ENCODE peak calls at places on chromosomes 6 and 20, in four cellular contexts. T is tibial artery, W is upper lobe of left lung, O is transverse colon. C is an unnamed sample.

GRCh38 chr6:159693894-159694545 is 979 bp upstream of the SOD2 start:
- DNase-seq in T (peak; percentile 50), W (no peak), O (peak; percentile 71), C (no peak)

GRCh38 chr6:164640946-164641345 is 668.5 kb downstream of the C6orf118 start:
- DNase-seq in T (no peak), W (no peak), O (no peak), C (no peak)

GRCh38 chr6:7761047-7761446 is 35.1 kb downstream of the BMP6 start:
- DNase-seq in T (no peak), W (no peak), O (no peak), C (no peak)

GRCh38 chr6:149766156-149766768 is 16.7 kb downstream of the PCMT1 start:
- DNase-seq in T (no peak), W (no peak), O (no peak), C (peak; percentile 33)

GRCh38 chr20:47353224-47353696 is 3.2 kb downstream of the ZMYND8 start:
- DNase-seq in T (no peak), W (no peak), O (no peak), C (no peak)

GRCh38 chr6:82257088-82257774 is 9.7 kb upstream of the IBTK start:
- DNase-seq in T (no peak), W (no peak), O (no peak), C (no peak)

GRCh38 chr6:125913864-125914351 is 42.7 kb upstream of the HINT3 start:
- DNase-seq in T (no peak), W (no peak), O (peak; percentile 69), C (no peak)

GRCh38 chr6:169160855-169161560 is 92.6 kb downstream of the THBS2 start:
- DNase-seq in T (no peak), W (peak; percentile 59), O (no peak), C (no peak)

GRCh38 chr20:288956-289692 is 1.4 kb downstream of the C20orf96 start:
- DNase-seq in T (no peak), W (no peak), O (peak; percentile 47), C (no peak)

GRCh38 chr20:59749293-59749680 is 144.9 kb downstream of the PHACTR3 start:
- DNase-seq in T (no peak), W (no peak), O (no peak), C (peak; percentile 36)

GRCh38 chr6:170209354-170210025 is 81.4 kb downstream of the DLL1 start:
- DNase-seq in T (peak; percentile 5), W (no peak), O (no peak), C (no peak)

DNA sequence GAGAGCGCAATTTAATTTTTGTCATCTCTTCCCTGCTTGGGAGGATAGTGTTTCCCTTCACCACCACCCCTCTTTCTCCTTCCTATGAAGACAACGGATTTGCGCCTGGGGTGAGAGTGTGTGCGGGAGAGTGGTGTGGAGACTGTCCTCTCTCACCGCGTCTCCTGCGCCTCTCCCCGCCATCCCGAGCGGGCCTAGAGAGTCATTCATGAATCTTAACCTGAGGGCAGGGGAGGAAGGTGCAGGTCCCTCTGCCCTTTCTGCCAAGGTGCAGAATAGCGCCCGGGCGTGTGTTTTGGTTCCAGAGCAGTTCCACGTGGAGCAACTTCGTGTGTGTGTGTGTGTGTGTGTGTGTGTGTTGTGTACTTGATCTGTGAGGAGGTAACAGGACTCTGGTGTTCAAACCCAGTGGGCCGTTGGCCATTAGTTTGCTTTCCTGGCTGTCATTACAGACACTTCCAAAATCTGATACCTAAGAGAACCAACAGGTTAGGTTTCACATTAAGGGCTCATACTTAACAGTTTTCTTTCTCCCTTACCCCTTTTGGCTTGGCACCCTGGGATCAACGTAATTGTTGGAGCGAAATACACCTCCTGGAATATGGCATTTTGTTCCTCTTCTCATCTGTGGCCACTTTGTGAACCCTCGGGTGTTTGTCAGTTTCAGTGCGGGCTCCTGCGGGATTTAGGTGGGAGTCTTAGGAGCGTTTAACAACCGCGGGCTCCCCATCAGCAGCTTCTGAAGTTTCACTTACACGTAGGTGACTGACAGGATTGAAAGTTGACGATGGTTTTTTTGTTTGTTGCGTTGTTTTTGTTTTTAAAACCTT is 1.8 kb downstream of the EYA4 start:
- DNase-seq in T (no peak), W (peak; percentile 13), O (no peak), C (peak; percentile 13)
- H3K27ac ChIP-seq in T (no peak overlapping the region), W (no peak overlapping the region), O (no peak overlapping the region), C (peak overlapping the region; percentile 87)

GRCh38 chr6:25312034-25312620 is 33.0 kb downstream of the CARMIL1 start:
- DNase-seq in T (no peak), W (no peak), O (no peak), C (no peak)
- H3K27ac ChIP-seq in T (peak overlapping the region; percentile 61), W (peak overlapping the region; percentile 42), O (peak overlapping the region; percentile 17), C (peak overlapping the region; percentile 65)

GRCh38 chr6:147192278-147192911 is 11.8 kb upstream of the STXBP5 start:
- DNase-seq in T (no peak), W (no peak), O (no peak), C (no peak)

GRCh38 chr6:147195510-147195909 is 8.7 kb upstream of the STXBP5 start:
- DNase-seq in T (no peak), W (no peak), O (no peak), C (no peak)

GRCh38 chr6:147194652-147195403 is 9.4 kb upstream of the STXBP5 start:
- DNase-seq in T (no peak), W (no peak), O (no peak), C (no peak)

GRCh38 chr6:147200711-147201110 is 3.5 kb upstream of the STXBP5 start:
- DNase-seq in T (no peak), W (no peak), O (no peak), C (no peak)

GRCh38 chr6:147195987-147196386 is 8.2 kb upstream of the STXBP5 start:
- DNase-seq in T (no peak), W (no peak), O (no peak), C (no peak)
- H3K27ac ChIP-seq in T (no peak overlapping the region), W (no peak overlapping the region), O (no peak overlapping the region), C (no peak overlapping the region)

DNA sequence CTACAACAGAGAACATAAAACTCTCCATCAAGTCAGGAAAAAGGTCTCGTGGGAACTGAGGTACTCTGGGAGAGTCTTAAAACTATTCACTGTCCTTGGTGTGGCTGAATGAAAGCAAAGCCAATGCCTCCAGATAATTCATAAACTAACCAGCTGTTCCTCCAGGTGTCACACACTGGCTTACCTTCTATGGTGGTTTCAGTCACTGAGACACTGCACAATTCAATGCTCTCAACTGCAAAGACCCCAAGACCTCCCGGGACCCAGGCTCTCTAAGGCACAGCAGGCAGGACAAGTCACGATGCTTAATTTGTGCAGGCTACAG is 100.8 kb downstream of the GMPR start:
- DNase-seq in T (no peak), W (no peak), O (no peak), C (no peak)
- H3K27ac ChIP-seq in T (peak overlapping the region; percentile 37), W (no peak overlapping the region), O (peak overlapping the region; percentile 38), C (no peak overlapping the region)

DNA sequence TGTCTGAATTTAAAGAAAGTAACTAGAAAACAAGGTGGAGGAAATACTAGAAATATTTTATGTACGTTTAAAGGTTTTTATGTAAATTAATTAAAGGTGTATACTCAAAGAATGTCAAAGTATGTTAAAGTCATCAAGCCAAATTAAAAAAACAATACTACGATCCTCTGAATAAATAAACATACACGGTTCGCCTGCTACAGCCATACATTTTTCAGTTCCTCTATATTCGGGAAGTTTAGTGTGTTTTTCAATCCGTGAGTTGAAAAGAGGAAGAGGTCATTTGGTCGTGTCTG is 626 bp downstream of the STX7 start:
- DNase-seq in T (no peak), W (no peak), O (no peak), C (no peak)
- H3K27ac ChIP-seq in T (peak overlapping the region; percentile 81), W (peak overlapping the region; percentile 84), O (peak overlapping the region; percentile 91), C (peak overlapping the region; percentile 92)

DNA sequence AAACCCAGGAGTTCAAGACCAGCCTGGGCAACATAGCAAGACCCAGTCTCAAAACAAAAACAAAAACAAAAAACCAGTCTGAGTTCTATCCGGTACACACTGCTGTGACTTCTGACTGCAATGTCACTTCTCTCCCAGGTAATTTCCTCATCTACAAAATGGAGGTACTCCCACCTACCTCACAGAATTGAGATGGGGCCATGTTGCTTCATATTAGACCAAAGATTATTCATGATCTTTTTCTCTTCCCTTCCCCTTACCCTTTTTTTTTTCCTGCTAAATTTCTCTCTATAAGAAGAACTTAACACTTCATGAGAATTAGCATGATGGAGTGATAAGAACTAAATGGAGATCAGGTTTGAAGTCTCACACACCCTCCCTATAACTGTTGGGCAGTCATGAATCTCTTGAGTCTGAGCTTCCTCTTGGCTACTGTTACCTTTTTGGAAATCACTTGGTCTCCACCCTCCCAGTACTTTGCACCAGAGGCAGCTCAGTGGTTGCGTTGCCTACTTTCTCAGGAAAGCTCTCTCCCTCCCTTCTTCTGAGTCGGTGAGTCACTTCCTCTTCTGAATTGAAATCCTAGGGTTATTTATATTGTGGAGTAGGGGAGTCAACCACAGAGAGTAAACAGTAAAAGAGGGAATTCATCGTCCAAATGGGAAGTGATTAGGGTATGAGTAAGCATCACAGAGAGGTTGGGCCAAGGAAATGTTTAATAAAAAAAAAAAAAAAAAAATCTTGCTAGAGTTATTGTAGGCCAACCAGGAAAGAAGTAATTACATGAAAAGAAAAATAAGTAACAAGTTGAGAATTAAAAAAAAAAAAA is 59.9 kb upstream of the MAP7 start:
- DNase-seq in T (peak; percentile 83), W (no peak), O (peak; percentile 72), C (no peak)
- H3K27ac ChIP-seq in T (peak overlapping the region; percentile 78), W (peak overlapping the region; percentile 78), O (peak overlapping the region; percentile 76), C (peak overlapping the region; percentile 17)

GRCh38 chr6:139580592-139581484 is 206.4 kb upstream of the CITED2 start:
- DNase-seq in T (no peak), W (no peak), O (no peak), C (no peak)

GRCh38 chr6:139581485-139581865 is 207.0 kb upstream of the CITED2 start:
- DNase-seq in T (no peak), W (no peak), O (no peak), C (no peak)

GRCh38 chr6:139577991-139578604 is 203.7 kb upstream of the CITED2 start:
- DNase-seq in T (no peak), W (no peak), O (no peak), C (no peak)

GRCh38 chr6:139572001-139572400 is 197.6 kb upstream of the CITED2 start:
- DNase-seq in T (no peak), W (no peak), O (no peak), C (no peak)

DNA sequence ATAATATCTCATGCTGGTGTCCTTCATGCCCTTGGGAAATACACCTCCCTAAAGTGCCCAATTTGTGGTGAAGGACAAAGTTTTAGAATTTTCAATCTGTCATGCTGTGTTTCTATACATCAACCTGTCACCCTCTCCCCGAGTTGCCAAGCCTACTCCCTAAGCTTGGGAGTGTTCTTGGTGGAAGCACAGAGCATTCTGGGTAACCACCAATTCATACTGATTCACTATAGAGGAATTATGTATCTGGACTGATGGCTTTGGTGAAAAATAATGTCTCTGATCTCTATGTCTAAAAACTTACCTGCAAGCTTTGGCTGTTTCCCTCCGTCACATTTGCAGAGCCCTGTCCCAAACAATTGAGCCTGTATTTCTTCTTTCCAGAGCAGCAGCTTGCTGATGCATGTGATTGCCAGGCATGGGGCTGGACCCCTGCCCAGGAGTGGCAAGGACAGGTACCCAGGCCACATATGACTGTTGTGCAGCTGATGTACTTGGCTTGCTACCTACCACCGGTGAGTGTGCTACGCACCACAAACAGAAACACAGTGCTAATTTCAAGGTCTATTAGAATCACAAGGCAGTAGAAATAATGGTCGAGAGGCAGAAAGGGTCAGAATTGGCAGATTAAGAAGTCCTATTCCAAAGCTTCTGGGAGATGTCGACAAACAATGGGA is 202.8 kb upstream of the CITED2 start:
- DNase-seq in T (no peak), W (no peak), O (no peak), C (no peak)
- H3K27ac ChIP-seq in T (peak overlapping the region; percentile 41), W (no peak overlapping the region), O (no peak overlapping the region), C (no peak overlapping the region)

GRCh38 chr20:39049684-39050554 is 87.8 kb downstream of the DHX35 start:
- DNase-seq in T (peak; percentile 49), W (peak; percentile 97), O (peak; percentile 84), C (peak; percentile 85)
- H3K27ac ChIP-seq in T (peak overlapping the region; percentile 70), W (no peak overlapping the region), O (peak overlapping the region; percentile 71), C (no peak overlapping the region)

C was measured in heart right ventricle.